ENCODE peak calls at places on chromosomes 2 and 18, in nine cellular contexts. Y is substantia nigra; G is NCI-H1105 treated with DMSO at 0.1 percent for 48 hours; J is GM06990; E is stimulated activated CD4-positive, alpha-beta T cell treated with anti-CD3 and anti-CD28 coated beads, TNF-alpha, amount 100 ng/mL, for 24 hours; H is GM03348; Z is psoas muscle; Q is smooth muscle cell of the brain vasculature; I is CD8-positive, alpha-beta T cell. F is an unnamed sample.

GRCh38 chr2:179264238-179265081 is at the start of gene SESTD1:
- DNase-seq in J (peak), Y (peak), Z (peak), I (peak), G (peak), H (peak), E (peak), Q (no peak), F (peak)

GRCh38 chr2:190467575-190468083 is 59.5 kb downstream of the MFSD6 start:
- DNase-seq in J (no peak), I (no peak), Y (no peak), E (no peak), Z (no peak), H (no peak), Q (no peak), G (peak), F (peak)

GRCh38 chr18:37778417-37779165 is 213.0 kb upstream of the CELF4 start:
- DNase-seq in J (peak), Y (peak), G (peak), E (peak), I (no peak), H (peak), Z (peak), Q (no peak), F (peak)

GRCh38 chr2:23445450-23445868 is 60.5 kb downstream of the KLHL29 start:
- DNase-seq in Y (no peak), H (peak), Q (no peak), J (peak), Z (no peak), G (no peak), I (no peak), E (no peak), F (no peak)

GRCh38 chr2:218422403-218423086 is 3.6 kb downstream of the VIL1 start:
- DNase-seq in E (no peak), G (no peak), Q (no peak), H (no peak), Z (peak), Y (no peak), I (no peak), J (no peak), F (no peak)

GRCh38 chr2:206190689-206191088 is 31.0 kb downstream of the EEF1B2 start:
- DNase-seq in I (no peak), Q (no peak), Z (no peak), H (no peak), J (no peak), E (no peak), G (no peak), Y (no peak), F (no peak)

GRCh38 chr18:27428120-27428519 is 243.0 kb upstream of the CHST9 start:
- DNase-seq in I (no peak), Q (no peak), Z (no peak), E (no peak), G (no peak), J (no peak), H (peak), Y (no peak), F (no peak)

GRCh38 chr2:110644357-110644756 is 33.5 kb downstream of the BUB1 start:
- DNase-seq in G (no peak), Y (no peak), H (no peak), J (no peak), E (no peak), Z (no peak), I (no peak), Q (no peak), F (no peak)

GRCh38 chr2:222423632-222424280 is 587 bp upstream of the SGPP2 start:
- DNase-seq in Y (no peak), Q (no peak), G (peak), Z (no peak), J (peak), I (no peak), H (no peak), E (peak), F (no peak)

GRCh38 chr2:48414980-48415764 is 114.8 kb upstream of the STON1 start:
- DNase-seq in Q (no peak), G (no peak), I (no peak), H (peak), J (peak), Y (peak), Z (no peak), E (no peak), F (peak)

GRCh38 chr2:96830064-96830562 is 13.7 kb downstream of the ANKRD23 start:
- DNase-seq in Y (no peak), J (no peak), Z (no peak), G (no peak), Q (no peak), H (no peak), E (no peak), I (no peak), F (no peak)

GRCh38 chr2:234286956-234287355 is 209.9 kb downstream of the ARL4C start:
- DNase-seq in G (no peak), Q (no peak), Z (no peak), Y (no peak), I (no peak), J (no peak), E (no peak), H (no peak), F (no peak)

GRCh38 chr18:23179416-23179815 is 44.1 kb downstream of the CABLES1 start:
- DNase-seq in Y (no peak), Q (no peak), G (no peak), H (no peak), I (no peak), Z (no peak), E (no peak), J (no peak), F (no peak)

GRCh38 chr2:106841886-106842645 is 43.9 kb downstream of the ST6GAL2 start:
- DNase-seq in G (peak), I (no peak), E (no peak), Q (no peak), Y (no peak), H (no peak), Z (no peak), J (no peak), F (no peak)

GRCh38 chr2:28620371-28620793 is 124.5 kb downstream of the PLB1 start:
- DNase-seq in G (no peak), H (no peak), Y (no peak), Z (peak), E (no peak), I (peak), J (no peak), Q (no peak), F (no peak)

GRCh38 chr2:63772061-63772460 is 69.6 kb upstream of the UGP2 start:
- DNase-seq in J (no peak), E (no peak), Z (no peak), Q (no peak), I (no peak), H (no peak), Y (no peak), G (no peak), F (no peak)

GRCh38 chr2:168643979-168644378 is 158.5 kb upstream of the NOSTRIN start:
- DNase-seq in I (no peak), G (no peak), E (no peak), Y (no peak), Z (no peak), J (no peak), H (no peak), Q (no peak), F (no peak)

GRCh38 chr2:108257757-108258331 is 18.1 kb downstream of the SULT1C3 start:
- DNase-seq in J (no peak), E (no peak), G (no peak), Z (no peak), Y (no peak), Q (no peak), H (no peak), I (no peak), F (no peak)

GRCh38 chr2:145323512-145323911 is 803.6 kb upstream of the ZEB2 start:
- DNase-seq in G (no peak), Z (no peak), I (no peak), Y (no peak), E (no peak), J (peak), H (peak), Q (no peak), F (no peak)